ENCODE peak calls at places on chromosomes 3 and 15, in nine cellular contexts. W is A549, Q is suprapubic skin, L is upper lobe of left lung, N is IMR-90, U is stomach, C is NB4, K is GM12891, G is K562. R is an unnamed sample.

GRCh38 chr15:77180757-77181156 is 109.8 kb upstream of the TSPAN3 start:
- DNase-seq in W (no peak), Q (no peak), L (no peak), N (peak), U (no peak), C (peak), K (no peak), G (no peak), R (no peak)

GRCh38 chr3:115615451-115615850 is 7.9 kb upstream of the GAP43 start:
- DNase-seq in W (no peak), Q (no peak), L (no peak), N (no peak), U (no peak), C (no peak), K (no peak), G (no peak), R (no peak)

GRCh38 chr15:85581495-85581894 is 201.1 kb downstream of the AKAP13 start:
- DNase-seq in W (no peak), Q (no peak), L (peak), N (no peak), U (peak), C (no peak), K (no peak), G (no peak), R (no peak)

GRCh38 chr3:140360332-140360731 is 317.5 kb upstream of the TRIM42 start:
- DNase-seq in W (no peak), Q (no peak), L (no peak), N (no peak), U (no peak), C (no peak), K (no peak), G (no peak), R (no peak)

GRCh38 chr3:193556841-193557240 is 2.1 kb upstream of the ATP13A4 start:
- DNase-seq in W (no peak), Q (no peak), L (no peak), N (no peak), U (peak), C (no peak), K (no peak), G (no peak), R (no peak)

GRCh38 chr3:59185586-59186381 is 136.0 kb upstream of the CFAP20DC start:
- DNase-seq in W (no peak), Q (no peak), L (no peak), N (peak), U (no peak), C (no peak), K (no peak), G (no peak), R (no peak)

GRCh38 chr15:28274211-28274610 is 47.8 kb downstream of the HERC2 start:
- DNase-seq in W (no peak), Q (no peak), L (peak), N (no peak), U (no peak), C (no peak), K (no peak), G (no peak), R (no peak)

GRCh38 chr3:123602325-123602724 is 17.5 kb upstream of the HACD2 start:
- DNase-seq in W (peak), Q (no peak), L (no peak), N (peak), U (no peak), C (no peak), K (no peak), G (peak), R (no peak)

GRCh38 chr3:52742418-52743041 is 28.2 kb downstream of the NEK4 start:
- DNase-seq in W (peak), Q (no peak), L (no peak), N (peak), U (no peak), C (peak), K (peak), G (peak), R (peak)

GRCh38 chr3:153000325-153000724 is 161.7 kb upstream of the RAP2B start:
- DNase-seq in W (no peak), Q (no peak), L (no peak), N (no peak), U (no peak), C (no peak), K (no peak), G (no peak), R (no peak)

GRCh38 chr3:149299938-149300791 is 33.3 kb downstream of the TM4SF18 start:
- DNase-seq in W (peak), Q (no peak), L (no peak), N (peak), U (peak), C (peak), K (no peak), G (peak), R (peak)

GRCh38 chr15:74312445-74313007 is 54.9 kb downstream of the CYP11A1 start:
- DNase-seq in W (no peak), Q (no peak), L (peak), N (no peak), U (no peak), C (no peak), K (no peak), G (peak), R (no peak)

GRCh38 chr3:20104167-20104661 is 64.0 kb downstream of the KAT2B start:
- DNase-seq in W (no peak), Q (no peak), L (no peak), N (no peak), U (no peak), C (peak), K (no peak), G (no peak), R (no peak)

GRCh38 chr3:111572061-111572460 is 23.1 kb downstream of the ZBED2 start:
- DNase-seq in W (no peak), Q (no peak), L (no peak), N (no peak), U (no peak), C (no peak), K (no peak), G (no peak), R (no peak)

GRCh38 chr15:65372787-65373067 is 5.1 kb downstream of the IGDCC3 start:
- DNase-seq in W (no peak), Q (no peak), L (no peak), N (no peak), U (no peak), C (peak), K (no peak), G (no peak), R (no peak)

GRCh38 chr3:136078421-136079364 is 113.2 kb downstream of the PPP2R3A start:
- DNase-seq in W (peak), Q (no peak), L (no peak), N (peak), U (no peak), C (peak), K (no peak), G (peak), R (peak)

GRCh38 chr3:132509096-132509495 is 88.0 kb upstream of the ACKR4 start:
- DNase-seq in W (no peak), Q (no peak), L (no peak), N (peak), U (no peak), C (no peak), K (no peak), G (no peak), R (no peak)

GRCh38 chr15:91346259-91346658 is 246.2 kb downstream of the SV2B start:
- DNase-seq in W (no peak), Q (no peak), L (no peak), N (no peak), U (no peak), C (no peak), K (no peak), G (no peak), R (no peak)

GRCh38 chr15:39397883-39398282 is 183.0 kb upstream of the THBS1 start:
- DNase-seq in W (no peak), Q (no peak), L (no peak), N (no peak), U (no peak), C (peak), K (peak), G (peak), R (no peak)

DNA sequence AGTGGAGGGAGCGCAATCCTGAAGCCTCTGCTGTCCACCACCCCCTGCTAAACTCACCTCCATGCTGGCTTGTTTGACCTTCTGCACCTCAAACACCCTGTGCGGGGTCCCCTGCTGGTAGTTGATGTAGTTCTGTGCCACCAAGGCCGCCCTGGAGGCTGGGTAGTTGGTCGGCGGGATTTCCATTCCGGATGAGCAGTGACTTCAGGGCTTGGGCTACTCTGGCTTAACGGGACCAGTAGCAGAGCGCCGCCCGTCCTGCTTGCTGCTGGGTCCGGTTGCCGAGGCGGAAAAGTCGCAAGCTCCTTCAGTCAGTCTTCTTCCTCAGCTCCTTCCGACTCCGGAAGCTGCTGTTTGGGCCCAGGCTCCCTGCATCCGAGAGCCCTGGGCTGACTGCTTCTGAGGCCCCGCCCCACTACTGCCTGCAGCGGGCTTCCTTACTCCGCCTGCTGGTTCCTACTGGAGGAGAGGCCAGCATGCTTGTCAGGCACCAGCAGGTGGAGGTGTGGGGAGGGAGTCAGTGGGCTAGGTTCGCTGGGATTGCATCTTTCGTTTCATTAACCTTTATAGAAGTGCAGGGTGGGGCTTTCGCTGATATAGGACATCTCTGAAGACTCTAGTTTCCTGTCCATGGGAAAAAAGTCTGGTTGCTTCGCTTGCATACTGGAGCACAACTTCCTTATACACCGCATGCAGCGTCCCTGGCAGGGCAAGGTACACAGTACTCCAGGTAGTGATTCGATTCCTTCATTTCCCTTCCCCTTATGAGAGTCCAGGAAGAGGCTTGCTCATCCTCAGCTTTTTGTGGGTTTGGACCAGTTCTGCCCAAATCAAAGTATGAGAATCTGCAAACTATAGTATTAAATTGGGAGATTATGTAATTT is at the start of gene LXN:
- DNase-seq in W (peak), Q (peak), L (peak), N (peak), U (peak), C (no peak), K (peak), G (peak), R (no peak)
- TF ChIP-seq POLR2A in W (peak), Q (no peak), L (peak), N (peak), U (no peak), C (no peak), K (peak), G (no peak), R (no peak)

GRCh38 chr3:45756055-45756454 is 40.3 kb downstream of the SLC6A20 start:
- DNase-seq in W (no peak), Q (no peak), L (no peak), N (no peak), U (no peak), C (no peak), K (no peak), G (no peak), R (no peak)

GRCh38 chr3:45758871-45759270 is 37.5 kb downstream of the SLC6A20 start:
- DNase-seq in W (no peak), Q (peak), L (no peak), N (no peak), U (no peak), C (no peak), K (no peak), G (no peak), R (no peak)

GRCh38 chr3:45751537-45752242 is 44.6 kb downstream of the SLC6A20 start:
- DNase-seq in W (no peak), Q (no peak), L (no peak), N (peak), U (no peak), C (no peak), K (no peak), G (no peak), R (no peak)

GRCh38 chr3:45753095-45753494 is 43.2 kb downstream of the SLC6A20 start:
- DNase-seq in W (no peak), Q (no peak), L (no peak), N (no peak), U (no peak), C (no peak), K (no peak), G (no peak), R (no peak)

GRCh38 chr3:45754461-45754860 is 41.9 kb downstream of the SLC6A20 start:
- DNase-seq in W (no peak), Q (no peak), L (no peak), N (no peak), U (no peak), C (no peak), K (no peak), G (no peak), R (no peak)
- TF ChIP-seq POLR2A in W (no peak), Q (no peak), L (no peak), N (no peak), U (no peak), C (no peak), K (no peak), G (no peak), R (no peak)

GRCh38 chr3:30289324-30289723 is 317.1 kb upstream of the TGFBR2 start:
- DNase-seq in W (no peak), Q (no peak), L (no peak), N (no peak), U (no peak), C (peak), K (no peak), G (no peak), R (no peak)
- TF ChIP-seq POLR2A in W (no peak), Q (no peak), L (no peak), N (no peak), U (no peak), C (no peak), K (no peak), G (no peak), R (no peak)

GRCh38 chr3:3180421-3180820 is 930 bp upstream of the CRBN start:
- DNase-seq in W (no peak), Q (no peak), L (no peak), N (peak), U (no peak), C (no peak), K (no peak), G (no peak), R (no peak)
- TF ChIP-seq POLR2A in W (no peak), Q (no peak), L (no peak), N (no peak), U (no peak), C (no peak), K (no peak), G (no peak), R (no peak)

DNA sequence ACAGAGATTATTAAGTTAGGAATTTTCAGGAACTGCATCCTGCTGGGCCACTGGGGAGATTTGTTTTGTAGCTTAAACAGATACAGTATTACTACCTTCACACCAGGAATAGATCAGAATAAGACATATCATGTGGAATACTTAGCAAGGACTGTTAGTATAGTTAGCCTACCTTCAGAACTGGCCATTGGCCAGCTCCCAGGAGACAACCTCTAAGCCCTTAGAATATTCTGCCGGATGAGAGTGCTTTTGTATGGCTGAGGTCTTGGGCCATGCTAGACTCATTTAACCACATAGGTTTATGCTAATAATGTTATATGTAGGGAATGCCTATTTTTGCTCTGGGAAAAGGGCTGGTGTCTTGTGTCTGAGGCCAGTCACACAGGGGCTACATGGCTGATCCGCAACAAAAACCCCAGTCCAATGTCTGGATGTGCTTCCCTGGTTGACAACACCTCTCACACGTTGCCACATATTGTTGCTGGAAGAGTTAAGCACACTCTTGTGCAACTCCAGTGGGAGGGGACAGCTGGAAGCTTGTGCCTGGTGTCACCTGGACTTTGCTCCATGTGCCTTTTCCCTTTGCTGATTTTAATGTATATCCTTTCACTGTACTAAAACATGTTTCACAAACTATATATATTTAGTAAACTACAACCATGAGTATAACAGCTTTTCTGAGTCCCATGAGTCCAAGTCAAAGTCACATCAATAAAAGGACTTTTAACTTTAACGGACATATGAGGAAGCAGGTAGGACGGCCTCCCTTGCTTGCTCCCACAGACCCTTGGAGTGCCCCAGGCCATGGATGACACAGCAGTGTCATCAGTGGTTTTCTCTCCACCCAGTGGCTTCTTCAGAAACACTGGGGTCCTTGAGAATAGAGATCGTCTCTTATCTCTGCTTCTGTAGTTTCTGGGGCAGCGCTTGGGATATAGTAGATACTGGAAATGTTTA is 118.0 kb upstream of the C3orf80 start:
- DNase-seq in W (no peak), Q (no peak), L (no peak), N (no peak), U (peak), C (peak), K (no peak), G (no peak), R (no peak)
- TF ChIP-seq POLR2A in W (no peak), Q (no peak), L (no peak), N (no peak), U (no peak), C (no peak), K (no peak), G (no peak), R (no peak)

GRCh38 chr3:142151828-142152227 is 2.5 kb upstream of the TFDP2 start:
- DNase-seq in W (no peak), Q (no peak), L (no peak), N (no peak), U (no peak), C (no peak), K (no peak), G (no peak), R (no peak)

GRCh38 chr3:142151240-142151639 is 1.9 kb upstream of the TFDP2 start:
- DNase-seq in W (no peak), Q (no peak), L (no peak), N (no peak), U (no peak), C (no peak), K (no peak), G (no peak), R (no peak)

GRCh38 chr3:142152349-142152748 is 3.0 kb upstream of the TFDP2 start:
- DNase-seq in W (no peak), Q (no peak), L (no peak), N (no peak), U (no peak), C (peak), K (no peak), G (no peak), R (no peak)

GRCh38 chr3:142150271-142150670 is 927 bp upstream of the TFDP2 start:
- DNase-seq in W (no peak), Q (no peak), L (peak), N (no peak), U (no peak), C (no peak), K (no peak), G (no peak), R (no peak)

DNA sequence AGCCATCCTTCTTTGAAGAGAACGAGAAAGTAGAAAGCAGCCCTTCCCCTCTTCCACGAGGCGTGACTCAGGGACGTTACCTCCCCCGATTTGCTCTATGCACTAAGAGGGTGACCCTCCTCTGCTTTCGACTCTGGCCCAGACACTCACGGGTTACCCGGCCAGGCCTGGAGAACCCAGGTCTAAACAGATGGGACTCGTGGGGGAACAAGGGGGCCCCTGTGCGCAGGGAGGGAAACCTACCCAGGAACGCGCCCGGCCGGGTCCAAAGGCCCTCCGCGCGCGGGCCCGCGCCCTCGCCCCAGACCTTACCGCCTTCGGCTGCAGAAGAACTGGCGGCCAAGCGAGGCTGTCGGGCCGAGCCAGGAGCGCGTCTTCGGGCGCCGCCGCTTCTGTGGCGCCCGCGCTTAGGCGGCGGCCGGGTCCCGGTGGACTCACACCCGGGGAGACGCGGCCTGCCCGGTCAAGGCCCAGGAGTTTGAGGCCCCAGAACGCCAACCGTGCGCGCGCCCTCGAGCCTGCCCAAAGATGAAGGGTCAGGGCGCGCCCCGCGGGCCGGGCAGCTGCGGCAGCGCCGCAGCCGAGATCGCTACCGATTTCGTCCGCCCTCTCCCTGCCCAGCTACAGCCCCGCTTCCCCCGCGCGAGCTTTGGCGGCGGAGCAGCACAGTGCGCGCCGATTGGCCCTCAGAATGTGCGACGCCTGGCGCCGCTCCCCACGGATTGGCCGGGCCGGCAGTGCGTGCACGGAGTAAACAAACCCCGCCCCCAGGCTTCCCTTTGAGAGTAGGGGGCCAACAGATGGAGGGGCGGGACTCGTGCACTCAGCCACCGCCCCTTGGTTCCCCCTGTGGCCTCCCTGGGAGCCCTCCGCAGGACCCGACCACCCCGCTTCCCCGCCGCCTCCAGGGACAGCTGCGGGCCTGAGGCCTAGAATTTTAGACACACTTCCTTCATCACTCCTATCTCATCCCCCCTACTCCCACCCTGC is at the start of gene TFDP2:
- DNase-seq in W (peak), Q (peak), L (peak), N (peak), U (peak), C (peak), K (peak), G (peak), R (peak)
- TF ChIP-seq POLR2A in W (no peak), Q (peak), L (peak), N (peak), U (no peak), C (peak), K (peak), G (peak), R (peak)

GRCh38 chr3:45167011-45167911 is 21.1 kb upstream of the CDCP1 start:
- DNase-seq in W (peak), Q (peak), L (peak), N (peak), U (peak), C (peak), K (no peak), G (peak), R (peak)
- TF ChIP-seq POLR2A in W (peak), Q (no peak), L (no peak), N (peak), U (no peak), C (no peak), K (no peak), G (peak), R (no peak)

DNA sequence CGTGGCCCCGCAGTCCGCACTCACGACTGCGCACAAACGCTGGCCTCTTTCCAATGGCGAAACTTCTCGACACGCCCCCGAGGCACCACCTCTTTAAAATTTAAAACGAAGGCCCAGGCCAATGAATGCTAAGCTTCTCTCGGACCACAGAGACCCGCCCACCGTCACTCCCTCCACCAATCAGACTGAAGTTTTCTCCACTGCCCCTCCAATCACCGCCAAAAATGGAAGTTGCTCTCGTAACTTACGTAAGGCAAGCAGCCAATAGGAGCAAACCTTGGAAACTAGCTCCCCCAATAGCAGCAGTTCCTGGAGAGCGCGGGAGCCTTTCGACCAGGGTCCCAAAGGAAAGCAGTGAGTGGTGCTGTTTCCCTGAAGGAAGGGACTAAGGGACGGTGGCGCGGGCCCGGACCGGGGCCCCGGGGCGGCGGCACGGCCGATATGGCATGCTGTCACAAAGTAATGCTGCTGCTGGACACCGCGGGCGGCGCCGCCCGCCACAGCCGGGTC is at the start of gene TICRR:
- DNase-seq in W (peak), Q (peak), L (peak), N (peak), U (peak), C (peak), K (peak), G (peak), R (peak)
- TF ChIP-seq POLR2A in W (peak), Q (no peak), L (no peak), N (no peak), U (no peak), C (peak), K (peak), G (peak), R (peak)

R was measured in H54.